ENCODE peak calls at places on chromosomes 5 and 9, in ten cellular contexts. One of them, this sample, is unnamed. For H3K36me3, the result is how much of the 10 kb centered on the place peaks cover.

GRCh38 chr5:167285591-167285990 is 1005.9 kb upstream of the WWC1 start:
- DNase-seq in IMR-90: no peak
- DNase-seq in colonic mucosa: no peak
- DNase-seq in CD4-positive, CD25-positive, alpha-beta regulatory T cell: no peak
- DNase-seq in ovary: peak
- DNase-seq in CD8-positive, alpha-beta T cell: no peak
- DNase-seq in tibial artery: no peak
- DNase-seq in upper lobe of right lung: no peak
- DNase-seq in endodermal cell: no peak
- DNase-seq in psoas muscle: no peak
- DNase-seq in this sample: no peak

GRCh38 chr5:146751781-146752401 is 126.7 kb downstream of the PPP2R2B start:
- DNase-seq in upper lobe of right lung: no peak
- DNase-seq in psoas muscle: no peak
- DNase-seq in endodermal cell: no peak
- DNase-seq in IMR-90: no peak
- DNase-seq in colonic mucosa: no peak
- DNase-seq in CD4-positive, CD25-positive, alpha-beta regulatory T cell: peak
- DNase-seq in ovary: no peak
- DNase-seq in CD8-positive, alpha-beta T cell: peak
- DNase-seq in tibial artery: no peak
- DNase-seq in this sample: no peak

GRCh38 chr5:68320094-68320986 is 104.8 kb downstream of the PIK3R1 start:
- DNase-seq in upper lobe of right lung: no peak
- DNase-seq in colonic mucosa: peak
- DNase-seq in tibial artery: no peak
- DNase-seq in psoas muscle: no peak
- DNase-seq in CD4-positive, CD25-positive, alpha-beta regulatory T cell: no peak
- DNase-seq in IMR-90: no peak
- DNase-seq in endodermal cell: no peak
- DNase-seq in CD8-positive, alpha-beta T cell: no peak
- DNase-seq in ovary: no peak
- DNase-seq in this sample: peak

GRCh38 chr5:68178579-68178978 is 37.0 kb upstream of the PIK3R1 start:
- DNase-seq in endodermal cell: no peak
- DNase-seq in CD4-positive, CD25-positive, alpha-beta regulatory T cell: peak
- DNase-seq in colonic mucosa: no peak
- DNase-seq in psoas muscle: no peak
- DNase-seq in upper lobe of right lung: no peak
- DNase-seq in tibial artery: no peak
- DNase-seq in ovary: no peak
- DNase-seq in IMR-90: no peak
- DNase-seq in CD8-positive, alpha-beta T cell: no peak
- DNase-seq in this sample: no peak

GRCh38 chr9:35519697-35520403 is 29.9 kb downstream of the RUSC2 start:
- DNase-seq in IMR-90: no peak
- DNase-seq in ovary: no peak
- DNase-seq in tibial artery: no peak
- DNase-seq in psoas muscle: no peak
- DNase-seq in CD8-positive, alpha-beta T cell: no peak
- DNase-seq in colonic mucosa: no peak
- DNase-seq in endodermal cell: no peak
- DNase-seq in CD4-positive, CD25-positive, alpha-beta regulatory T cell: no peak
- DNase-seq in upper lobe of right lung: no peak
- DNase-seq in this sample: peak

GRCh38 chr5:150486402-150487198 is 21.3 kb upstream of the NDST1 start:
- DNase-seq in IMR-90: peak
- DNase-seq in CD8-positive, alpha-beta T cell: peak
- DNase-seq in colonic mucosa: peak
- DNase-seq in tibial artery: no peak
- DNase-seq in psoas muscle: peak
- DNase-seq in CD4-positive, CD25-positive, alpha-beta regulatory T cell: peak
- DNase-seq in endodermal cell: peak
- DNase-seq in ovary: peak
- DNase-seq in upper lobe of right lung: peak
- DNase-seq in this sample: peak

GRCh38 chr5:142529626-142530278 is 156.1 kb downstream of the FGF1 start:
- DNase-seq in endodermal cell: no peak
- DNase-seq in psoas muscle: no peak
- DNase-seq in IMR-90: peak
- DNase-seq in CD8-positive, alpha-beta T cell: no peak
- DNase-seq in upper lobe of right lung: no peak
- DNase-seq in CD4-positive, CD25-positive, alpha-beta regulatory T cell: no peak
- DNase-seq in colonic mucosa: no peak
- DNase-seq in tibial artery: no peak
- DNase-seq in ovary: no peak
- DNase-seq in this sample: peak

GRCh38 chr5:163915481-163915961 is 410.1 kb downstream of the MAT2B start:
- DNase-seq in psoas muscle: no peak
- DNase-seq in IMR-90: peak
- DNase-seq in colonic mucosa: peak
- DNase-seq in endodermal cell: no peak
- DNase-seq in CD8-positive, alpha-beta T cell: no peak
- DNase-seq in tibial artery: no peak
- DNase-seq in ovary: no peak
- DNase-seq in CD4-positive, CD25-positive, alpha-beta regulatory T cell: no peak
- DNase-seq in upper lobe of right lung: peak
- DNase-seq in this sample: no peak

GRCh38 chr5:124912653-124913328 is 166.4 kb upstream of the ZNF608 start:
- DNase-seq in upper lobe of right lung: no peak
- DNase-seq in tibial artery: no peak
- DNase-seq in ovary: no peak
- DNase-seq in CD8-positive, alpha-beta T cell: no peak
- DNase-seq in CD4-positive, CD25-positive, alpha-beta regulatory T cell: no peak
- DNase-seq in IMR-90: no peak
- DNase-seq in colonic mucosa: no peak
- DNase-seq in psoas muscle: peak
- DNase-seq in endodermal cell: no peak
- DNase-seq in this sample: no peak

GRCh38 chr5:129541648-129542251 is 81.7 kb downstream of the ADAMTS19 start:
- DNase-seq in colonic mucosa: no peak
- DNase-seq in CD8-positive, alpha-beta T cell: no peak
- DNase-seq in tibial artery: no peak
- DNase-seq in IMR-90: peak
- DNase-seq in psoas muscle: no peak
- DNase-seq in ovary: no peak
- DNase-seq in CD4-positive, CD25-positive, alpha-beta regulatory T cell: no peak
- DNase-seq in upper lobe of right lung: no peak
- DNase-seq in endodermal cell: no peak
- DNase-seq in this sample: no peak

GRCh38 chr9:113609562-113610318 is 146.2 kb downstream of the RGS3 start:
- DNase-seq in tibial artery: peak
- DNase-seq in endodermal cell: peak
- DNase-seq in CD4-positive, CD25-positive, alpha-beta regulatory T cell: no peak
- DNase-seq in colonic mucosa: no peak
- DNase-seq in upper lobe of right lung: peak
- DNase-seq in IMR-90: peak
- DNase-seq in psoas muscle: peak
- DNase-seq in CD8-positive, alpha-beta T cell: no peak
- DNase-seq in ovary: peak
- DNase-seq in this sample: no peak

GRCh38 chr9:110784309-110784708 is 115.7 kb downstream of the MUSK start:
- DNase-seq in colonic mucosa: no peak
- DNase-seq in upper lobe of right lung: no peak
- DNase-seq in IMR-90: no peak
- DNase-seq in endodermal cell: no peak
- DNase-seq in CD4-positive, CD25-positive, alpha-beta regulatory T cell: no peak
- DNase-seq in psoas muscle: no peak
- DNase-seq in CD8-positive, alpha-beta T cell: no peak
- DNase-seq in ovary: no peak
- DNase-seq in tibial artery: no peak
- DNase-seq in this sample: no peak

GRCh38 chr9:33923998-33924701 is 107.2 kb downstream of the UBE2R2 start:
- DNase-seq in endodermal cell: peak
- DNase-seq in tibial artery: no peak
- DNase-seq in ovary: no peak
- DNase-seq in psoas muscle: no peak
- DNase-seq in CD8-positive, alpha-beta T cell: no peak
- DNase-seq in CD4-positive, CD25-positive, alpha-beta regulatory T cell: no peak
- DNase-seq in colonic mucosa: no peak
- DNase-seq in IMR-90: no peak
- DNase-seq in upper lobe of right lung: no peak
- DNase-seq in this sample: no peak

GRCh38 chr9:33927694-33928093 is 110.7 kb downstream of the UBE2R2 start:
- DNase-seq in tibial artery: no peak
- DNase-seq in ovary: no peak
- DNase-seq in CD4-positive, CD25-positive, alpha-beta regulatory T cell: no peak
- DNase-seq in IMR-90: no peak
- DNase-seq in colonic mucosa: no peak
- DNase-seq in endodermal cell: peak
- DNase-seq in upper lobe of right lung: no peak
- DNase-seq in psoas muscle: no peak
- DNase-seq in CD8-positive, alpha-beta T cell: no peak
- DNase-seq in this sample: no peak

GRCh38 chr9:33924978-33925797 is 108.2 kb downstream of the UBE2R2 start:
- DNase-seq in CD8-positive, alpha-beta T cell: no peak
- DNase-seq in psoas muscle: no peak
- DNase-seq in CD4-positive, CD25-positive, alpha-beta regulatory T cell: peak
- DNase-seq in ovary: peak
- DNase-seq in endodermal cell: peak
- DNase-seq in tibial artery: peak
- DNase-seq in IMR-90: peak
- DNase-seq in colonic mucosa: peak
- DNase-seq in upper lobe of right lung: no peak
- DNase-seq in this sample: peak

GRCh38 chr9:33923079-33923478 is 106.1 kb downstream of the UBE2R2 start:
- DNase-seq in IMR-90: no peak
- DNase-seq in ovary: no peak
- DNase-seq in tibial artery: no peak
- DNase-seq in colonic mucosa: no peak
- DNase-seq in CD8-positive, alpha-beta T cell: no peak
- DNase-seq in endodermal cell: no peak
- DNase-seq in CD4-positive, CD25-positive, alpha-beta regulatory T cell: no peak
- DNase-seq in upper lobe of right lung: no peak
- DNase-seq in psoas muscle: no peak
- DNase-seq in this sample: no peak

DNA sequence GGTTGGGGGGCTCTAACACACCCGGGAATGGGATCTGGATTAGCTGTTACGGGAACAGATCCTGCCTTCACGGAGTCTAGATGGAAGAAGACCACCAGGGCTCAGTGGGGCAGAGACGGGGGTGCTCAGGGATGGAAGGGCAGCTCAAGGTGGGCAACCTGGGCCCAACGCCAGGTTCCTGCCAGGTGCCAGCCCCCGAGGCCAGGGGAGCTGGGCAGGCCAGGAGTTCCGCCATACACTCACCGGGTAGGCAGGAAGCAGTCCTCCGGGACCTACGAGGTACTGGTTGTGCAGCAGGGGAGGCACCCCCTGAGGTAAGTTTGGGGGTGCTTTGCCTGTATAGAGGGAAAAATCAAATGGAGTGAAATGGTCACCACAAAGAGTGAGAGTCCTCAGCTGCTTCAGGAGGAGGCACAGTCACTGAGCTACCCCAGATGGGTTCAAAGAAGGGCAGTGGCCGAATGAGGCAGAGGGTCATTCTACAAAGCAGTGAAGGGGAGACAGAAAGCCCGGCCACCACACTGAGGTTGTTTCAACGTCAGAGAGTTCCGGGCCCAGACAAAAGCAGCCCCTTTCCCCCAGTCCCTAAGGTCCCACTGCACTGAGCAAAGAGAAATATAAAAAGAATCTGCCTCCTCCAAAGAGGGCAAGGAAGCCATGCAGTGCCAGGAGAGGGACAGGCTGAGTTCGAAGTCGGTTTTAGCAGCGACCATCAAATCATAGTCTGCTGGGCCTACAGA is 110.0 kb downstream of the UBE2R2 start:
- DNase-seq in CD8-positive, alpha-beta T cell: no peak
- DNase-seq in upper lobe of right lung: no peak
- DNase-seq in IMR-90: no peak
- DNase-seq in ovary: no peak
- DNase-seq in CD4-positive, CD25-positive, alpha-beta regulatory T cell: no peak
- DNase-seq in colonic mucosa: no peak
- DNase-seq in endodermal cell: no peak
- DNase-seq in psoas muscle: no peak
- DNase-seq in tibial artery: no peak
- DNase-seq in this sample: no peak
- H3K36me3 ChIP-seq in CD8-positive, alpha-beta T cell: under half
- H3K36me3 ChIP-seq in upper lobe of right lung: half or more
- H3K36me3 ChIP-seq in IMR-90: half or more
- H3K36me3 ChIP-seq in ovary: under half
- H3K36me3 ChIP-seq in CD4-positive, CD25-positive, alpha-beta regulatory T cell: half or more
- H3K36me3 ChIP-seq in colonic mucosa: under half
- H3K36me3 ChIP-seq in endodermal cell: half or more
- H3K36me3 ChIP-seq in psoas muscle: half or more
- H3K36me3 ChIP-seq in tibial artery: half or more
- H3K36me3 ChIP-seq in this sample: under half

GRCh38 chr9:135947582-135947981 is 13.6 kb downstream of the UBAC1 start:
- DNase-seq in ovary: no peak
- DNase-seq in upper lobe of right lung: no peak
- DNase-seq in CD8-positive, alpha-beta T cell: no peak
- DNase-seq in IMR-90: no peak
- DNase-seq in colonic mucosa: no peak
- DNase-seq in tibial artery: no peak
- DNase-seq in CD4-positive, CD25-positive, alpha-beta regulatory T cell: no peak
- DNase-seq in psoas muscle: no peak
- DNase-seq in endodermal cell: no peak
- DNase-seq in this sample: no peak
- H3K36me3 ChIP-seq in ovary: under half
- H3K36me3 ChIP-seq in upper lobe of right lung: half or more
- H3K36me3 ChIP-seq in CD8-positive, alpha-beta T cell: under half
- H3K36me3 ChIP-seq in IMR-90: under half
- H3K36me3 ChIP-seq in colonic mucosa: under half
- H3K36me3 ChIP-seq in tibial artery: half or more
- H3K36me3 ChIP-seq in CD4-positive, CD25-positive, alpha-beta regulatory T cell: half or more
- H3K36me3 ChIP-seq in psoas muscle: half or more
- H3K36me3 ChIP-seq in endodermal cell: under half
- H3K36me3 ChIP-seq in this sample: under half

GRCh38 chr5:95956900-95957293 is 4.8 kb downstream of the ELL2 start:
- DNase-seq in IMR-90: no peak
- DNase-seq in CD8-positive, alpha-beta T cell: no peak
- DNase-seq in CD4-positive, CD25-positive, alpha-beta regulatory T cell: no peak
- DNase-seq in colonic mucosa: no peak
- DNase-seq in psoas muscle: no peak
- DNase-seq in tibial artery: no peak
- DNase-seq in endodermal cell: no peak
- DNase-seq in ovary: no peak
- DNase-seq in upper lobe of right lung: no peak
- DNase-seq in this sample: no peak
- H3K36me3 ChIP-seq in IMR-90: under half
- H3K36me3 ChIP-seq in CD8-positive, alpha-beta T cell: under half
- H3K36me3 ChIP-seq in CD4-positive, CD25-positive, alpha-beta regulatory T cell: under half
- H3K36me3 ChIP-seq in colonic mucosa: under half
- H3K36me3 ChIP-seq in psoas muscle: under half
- H3K36me3 ChIP-seq in tibial artery: under half
- H3K36me3 ChIP-seq in endodermal cell: under half
- H3K36me3 ChIP-seq in ovary: under half
- H3K36me3 ChIP-seq in upper lobe of right lung: under half
- H3K36me3 ChIP-seq in this sample: half or more

DNA sequence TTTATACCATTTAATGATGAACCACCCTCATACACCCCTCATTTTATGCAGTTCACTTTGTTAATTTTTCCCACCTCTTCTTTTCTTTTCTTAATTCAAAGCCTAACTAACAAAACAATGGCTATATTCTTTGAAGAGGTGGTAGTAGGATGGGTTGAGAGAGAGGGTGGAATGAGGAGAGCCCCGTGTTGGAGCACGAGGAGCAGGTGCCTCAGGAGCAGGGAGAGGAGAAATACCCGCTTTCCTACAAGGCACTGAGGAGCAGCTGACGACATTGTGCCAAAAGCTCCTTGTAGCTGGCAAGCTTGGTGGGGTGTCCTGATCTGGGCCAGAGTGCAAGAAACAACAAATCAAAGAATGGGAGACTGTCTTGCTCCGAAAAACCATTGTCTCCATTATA is 129.6 kb downstream of the HTR4 start:
- DNase-seq in IMR-90: no peak
- DNase-seq in colonic mucosa: no peak
- DNase-seq in ovary: no peak
- DNase-seq in CD4-positive, CD25-positive, alpha-beta regulatory T cell: no peak
- DNase-seq in upper lobe of right lung: no peak
- DNase-seq in endodermal cell: no peak
- DNase-seq in tibial artery: no peak
- DNase-seq in psoas muscle: no peak
- DNase-seq in CD8-positive, alpha-beta T cell: no peak
- DNase-seq in this sample: no peak
- H3K36me3 ChIP-seq in IMR-90: under half
- H3K36me3 ChIP-seq in colonic mucosa: under half
- H3K36me3 ChIP-seq in ovary: under half
- H3K36me3 ChIP-seq in CD4-positive, CD25-positive, alpha-beta regulatory T cell: under half
- H3K36me3 ChIP-seq in upper lobe of right lung: under half
- H3K36me3 ChIP-seq in endodermal cell: under half
- H3K36me3 ChIP-seq in tibial artery: under half
- H3K36me3 ChIP-seq in psoas muscle: under half
- H3K36me3 ChIP-seq in CD8-positive, alpha-beta T cell: under half
- H3K36me3 ChIP-seq in this sample: under half